ENCODE peak calls at places on chromosomes 11 and 22, in eight cellular contexts. P, S, V, N, Y, C, X and D are unnamed samples.
A peak's percentile ranks its signal among the peaks of the same experiment; 100 is the strongest.

GRCh38 chr11:32884770-32885384 is 7.7 kb upstream of the QSER1 start:
- DNase-seq in P (no peak), S (no peak), V (no peak), N (peak; percentile 19), Y (no peak), C (no peak), X (no peak), D (no peak)

GRCh38 chr11:34614334-34615113 is 6.4 kb upstream of the EHF start:
- DNase-seq in P (no peak), S (no peak), V (no peak), N (no peak), Y (no peak), C (no peak), X (no peak), D (no peak)

GRCh38 chr11:110565690-110566336 is 136.1 kb downstream of the FDX1 start:
- DNase-seq in P (no peak), S (no peak), V (no peak), N (no peak), Y (no peak), C (no peak), X (no peak), D (no peak)

GRCh38 chr22:20750461-20751184 is 23.3 kb upstream of the SERPIND1 start:
- DNase-seq in P (no peak), S (no peak), V (peak; percentile 56), N (peak; percentile 85), Y (no peak), C (peak; percentile 97), X (peak; percentile 22), D (no peak)

GRCh38 chr11:96331556-96332168 is 11.3 kb downstream of the MAML2 start:
- DNase-seq in P (no peak), S (no peak), V (no peak), N (no peak), Y (no peak), C (no peak), X (no peak), D (no peak)

GRCh38 chr11:128564642-128565245 is 22.6 kb downstream of the ETS1 start:
- DNase-seq in P (no peak), S (no peak), V (no peak), N (no peak), Y (no peak), C (no peak), X (no peak), D (no peak)

GRCh38 chr22:36352775-36353507 is 34.8 kb downstream of the MYH9 start:
- DNase-seq in P (no peak), S (no peak), V (peak; percentile 69), N (peak; percentile 60), Y (no peak), C (peak; percentile 24), X (no peak), D (no peak)

GRCh38 chr11:44032304-44033085 is 15.3 kb upstream of the ACCSL start:
- DNase-seq in P (no peak), S (peak; percentile 22), V (peak; percentile 68), N (peak; percentile 33), Y (no peak), C (no peak), X (no peak), D (no peak)

GRCh38 chr11:129457321-129457720 is 81.7 kb downstream of the BARX2 start:
- DNase-seq in P (no peak), S (no peak), V (no peak), N (no peak), Y (no peak), C (no peak), X (no peak), D (no peak)

GRCh38 chr11:131522851-131523250 is 152.4 kb downstream of the NTM start:
- DNase-seq in P (no peak), S (no peak), V (no peak), N (no peak), Y (no peak), C (no peak), X (no peak), D (no peak)

GRCh38 chr11:122069946-122070345 is 46.1 kb downstream of the BLID start:
- DNase-seq in P (no peak), S (peak; percentile 33), V (peak; percentile 16), N (peak; percentile 60), Y (peak; percentile 76), C (peak; percentile 41), X (no peak), D (peak; percentile 2)

GRCh38 chr22:28410050-28410816 is 269.4 kb downstream of the TTC28 start:
- DNase-seq in P (no peak), S (no peak), V (no peak), N (peak; percentile 67), Y (no peak), C (no peak), X (no peak), D (no peak)

GRCh38 chr11:102552020-102552419 is 21.5 kb upstream of the MMP7 start:
- DNase-seq in P (no peak), S (no peak), V (no peak), N (no peak), Y (no peak), C (no peak), X (peak; percentile 55), D (no peak)

GRCh38 chr11:94449437-94449836 is 44.2 kb downstream of the MRE11 start:
- DNase-seq in P (no peak), S (no peak), V (no peak), N (peak; percentile 67), Y (no peak), C (no peak), X (peak; percentile 13), D (peak; percentile 2)

GRCh38 chr22:31001124-31001770 is 32.2 kb downstream of the TUG1 start:
- DNase-seq in P (no peak), S (no peak), V (no peak), N (no peak), Y (no peak), C (no peak), X (no peak), D (no peak)

GRCh38 chr11:11988099-11988651 is 20.3 kb downstream of the DKK3 start:
- DNase-seq in P (no peak), S (no peak), V (no peak), N (peak; percentile 86), Y (no peak), C (no peak), X (no peak), D (no peak)

GRCh38 chr11:37107415-37107814 is 509.4 kb upstream of the RAG2 start:
- DNase-seq in P (no peak), S (no peak), V (no peak), N (no peak), Y (no peak), C (no peak), X (no peak), D (no peak)

GRCh38 chr11:73838443-73839122 is 38.1 kb downstream of the COA4 start:
- DNase-seq in P (no peak), S (no peak), V (no peak), N (peak; percentile 37), Y (no peak), C (no peak), X (no peak), D (no peak)

GRCh38 chr11:58579192-58580129 is 598 bp downstream of the ZFP91 start:
- DNase-seq in P (peak; percentile 83), S (peak; percentile 90), V (peak; percentile 92), N (peak; percentile 91), Y (peak; percentile 84), C (peak; percentile 96), X (peak; percentile 65), D (peak; percentile 83)

GRCh38 chr11:17547051-17547577 is at the start of gene OTOG:
- DNase-seq in P (no peak), S (no peak), V (no peak), N (peak; percentile 24), Y (peak; percentile 76), C (peak; percentile 85), X (no peak), D (peak; percentile 59)

GRCh38 chr11:26365284-26365683 is 33.4 kb downstream of the ANO3 start:
- DNase-seq in P (no peak), S (no peak), V (no peak), N (no peak), Y (no peak), C (no peak), X (no peak), D (no peak)

GRCh38 chr11:57406337-57406904 is 16.0 kb upstream of the PRG2 start:
- DNase-seq in P (no peak), S (no peak), V (peak; percentile 25), N (no peak), Y (no peak), C (no peak), X (no peak), D (no peak)

GRCh38 chr11:1832181-1832988 is 2.4 kb upstream of the SYT8 start:
- DNase-seq in P (peak; percentile 48), S (peak; percentile 30), V (peak; percentile 73), N (peak; percentile 19), Y (peak; percentile 88), C (peak; percentile 12), X (peak; percentile 69), D (peak; percentile 10)

GRCh38 chr11:18046116-18046777 is at the start of gene TPH1:
- DNase-seq in P (no peak), S (no peak), V (peak; percentile 50), N (peak; percentile 33), Y (peak; percentile 71), C (no peak), X (no peak), D (no peak)

GRCh38 chr11:77517226-77517625 is 43.3 kb upstream of the PAK1 start:
- DNase-seq in P (no peak), S (no peak), V (no peak), N (peak; percentile 43), Y (no peak), C (no peak), X (no peak), D (no peak)

GRCh38 chr11:118274184-118274583 is 10.1 kb upstream of the MPZL2 start:
- DNase-seq in P (no peak), S (no peak), V (no peak), N (no peak), Y (no peak), C (no peak), X (no peak), D (no peak)

GRCh38 chr11:120001161-120002135 is 136.5 kb downstream of the TRIM29 start:
- DNase-seq in P (no peak), S (no peak), V (no peak), N (no peak), Y (no peak), C (peak; percentile 82), X (no peak), D (no peak)

GRCh38 chr22:37918149-37918548 is 12.1 kb downstream of the MICALL1 start:
- DNase-seq in P (no peak), S (no peak), V (no peak), N (no peak), Y (no peak), C (no peak), X (no peak), D (no peak)

GRCh38 chr22:23938328-23939016 is 22.5 kb downstream of the GSTT2B start:
- DNase-seq in P (no peak), S (no peak), V (no peak), N (no peak), Y (no peak), C (no peak), X (no peak), D (no peak)

GRCh38 chr22:36828815-36829214 is 12.0 kb upstream of the PVALB start:
- DNase-seq in P (no peak), S (no peak), V (no peak), N (no peak), Y (no peak), C (no peak), X (no peak), D (no peak)

GRCh38 chr22:46694423-46695170 is 43.5 kb downstream of the CERK start:
- DNase-seq in P (no peak), S (no peak), V (no peak), N (no peak), Y (no peak), C (no peak), X (no peak), D (no peak)

GRCh38 chr11:66363187-66363601 is 8.4 kb downstream of the SLC29A2 start:
- DNase-seq in P (no peak), S (no peak), V (peak; percentile 32), N (no peak), Y (no peak), C (no peak), X (no peak), D (no peak)

GRCh38 chr11:108592591-108593213 is 866 bp downstream of the EXPH5 start:
- DNase-seq in P (no peak), S (no peak), V (peak; percentile 19), N (peak; percentile 33), Y (peak; percentile 62), C (peak; percentile 9), X (no peak), D (peak; percentile 5)